ENCODE peak calls at places on chromosomes 5 and 9, in nine cellular contexts. One of them, this sample, is unnamed.

GRCh38 chr5:159735749-159736660 is 180.3 kb upstream of the ADRA1B start:
- DNase-seq in iris pigment epithelial cell: peak
- DNase-seq in Right ventricle myocardium superior: no peak
- DNase-seq in osteocyte: no peak
- DNase-seq in activated T-cell treated with anti-CD3 and anti-CD28 coated beads for 48 hours: no peak
- DNase-seq in progenitor cell of endocrine pancreas: no peak
- DNase-seq in cortex of kidney: no peak
- DNase-seq in stimulated activated naive CD4-positive, alpha-beta T cell: no peak
- DNase-seq in GM23338: no peak
- DNase-seq in this sample: no peak

GRCh38 chr5:55160493-55161209 is 680 bp downstream of the GPX8 start:
- DNase-seq in GM23338: peak
- DNase-seq in Right ventricle myocardium superior: no peak
- DNase-seq in iris pigment epithelial cell: peak
- DNase-seq in activated T-cell treated with anti-CD3 and anti-CD28 coated beads for 48 hours: no peak
- DNase-seq in progenitor cell of endocrine pancreas: no peak
- DNase-seq in cortex of kidney: no peak
- DNase-seq in osteocyte: peak
- DNase-seq in stimulated activated naive CD4-positive, alpha-beta T cell: no peak
- DNase-seq in this sample: no peak

GRCh38 chr9:81849631-81850259 is 78.5 kb upstream of the SPATA31D4 start:
- DNase-seq in Right ventricle myocardium superior: no peak
- DNase-seq in cortex of kidney: no peak
- DNase-seq in progenitor cell of endocrine pancreas: no peak
- DNase-seq in osteocyte: no peak
- DNase-seq in GM23338: peak
- DNase-seq in iris pigment epithelial cell: peak
- DNase-seq in stimulated activated naive CD4-positive, alpha-beta T cell: no peak
- DNase-seq in activated T-cell treated with anti-CD3 and anti-CD28 coated beads for 48 hours: no peak
- DNase-seq in this sample: no peak

GRCh38 chr5:18395126-18396110 is 761.2 kb downstream of the TAF11L14 start:
- DNase-seq in cortex of kidney: no peak
- DNase-seq in osteocyte: no peak
- DNase-seq in GM23338: no peak
- DNase-seq in activated T-cell treated with anti-CD3 and anti-CD28 coated beads for 48 hours: no peak
- DNase-seq in stimulated activated naive CD4-positive, alpha-beta T cell: no peak
- DNase-seq in progenitor cell of endocrine pancreas: no peak
- DNase-seq in Right ventricle myocardium superior: no peak
- DNase-seq in iris pigment epithelial cell: no peak
- DNase-seq in this sample: no peak

GRCh38 chr5:59178071-59178470 is 595.2 kb downstream of the RAB3C start:
- DNase-seq in progenitor cell of endocrine pancreas: no peak
- DNase-seq in osteocyte: no peak
- DNase-seq in activated T-cell treated with anti-CD3 and anti-CD28 coated beads for 48 hours: no peak
- DNase-seq in Right ventricle myocardium superior: no peak
- DNase-seq in stimulated activated naive CD4-positive, alpha-beta T cell: no peak
- DNase-seq in GM23338: no peak
- DNase-seq in iris pigment epithelial cell: no peak
- DNase-seq in cortex of kidney: no peak
- DNase-seq in this sample: no peak

GRCh38 chr5:27048507-27048906 is 10.1 kb upstream of the CDH9 start:
- DNase-seq in iris pigment epithelial cell: no peak
- DNase-seq in cortex of kidney: no peak
- DNase-seq in osteocyte: no peak
- DNase-seq in Right ventricle myocardium superior: no peak
- DNase-seq in activated T-cell treated with anti-CD3 and anti-CD28 coated beads for 48 hours: no peak
- DNase-seq in stimulated activated naive CD4-positive, alpha-beta T cell: no peak
- DNase-seq in progenitor cell of endocrine pancreas: no peak
- DNase-seq in GM23338: peak
- DNase-seq in this sample: no peak

GRCh38 chr5:113663879-113664278 is 150.4 kb downstream of the YTHDC2 start:
- DNase-seq in Right ventricle myocardium superior: peak
- DNase-seq in progenitor cell of endocrine pancreas: peak
- DNase-seq in GM23338: peak
- DNase-seq in cortex of kidney: no peak
- DNase-seq in stimulated activated naive CD4-positive, alpha-beta T cell: no peak
- DNase-seq in iris pigment epithelial cell: peak
- DNase-seq in activated T-cell treated with anti-CD3 and anti-CD28 coated beads for 48 hours: peak
- DNase-seq in osteocyte: no peak
- DNase-seq in this sample: no peak

GRCh38 chr9:34957492-34958410 is at the start of gene PHF24:
- DNase-seq in Right ventricle myocardium superior: peak
- DNase-seq in activated T-cell treated with anti-CD3 and anti-CD28 coated beads for 48 hours: no peak
- DNase-seq in cortex of kidney: no peak
- DNase-seq in GM23338: peak
- DNase-seq in osteocyte: no peak
- DNase-seq in stimulated activated naive CD4-positive, alpha-beta T cell: peak
- DNase-seq in iris pigment epithelial cell: no peak
- DNase-seq in progenitor cell of endocrine pancreas: peak
- DNase-seq in this sample: no peak

GRCh38 chr9:126317513-126317912 is 9.1 kb upstream of the MVB12B start:
- DNase-seq in stimulated activated naive CD4-positive, alpha-beta T cell: peak
- DNase-seq in progenitor cell of endocrine pancreas: no peak
- DNase-seq in osteocyte: no peak
- DNase-seq in GM23338: no peak
- DNase-seq in iris pigment epithelial cell: no peak
- DNase-seq in Right ventricle myocardium superior: no peak
- DNase-seq in activated T-cell treated with anti-CD3 and anti-CD28 coated beads for 48 hours: no peak
- DNase-seq in cortex of kidney: no peak
- DNase-seq in this sample: no peak

GRCh38 chr9:10015755-10016154 is 597.0 kb downstream of the PTPRD start:
- DNase-seq in osteocyte: no peak
- DNase-seq in Right ventricle myocardium superior: no peak
- DNase-seq in iris pigment epithelial cell: no peak
- DNase-seq in stimulated activated naive CD4-positive, alpha-beta T cell: no peak
- DNase-seq in activated T-cell treated with anti-CD3 and anti-CD28 coated beads for 48 hours: no peak
- DNase-seq in GM23338: no peak
- DNase-seq in progenitor cell of endocrine pancreas: no peak
- DNase-seq in cortex of kidney: no peak
- DNase-seq in this sample: no peak

GRCh38 chr5:142368529-142368928 is 43.7 kb upstream of the SPRY4 start:
- DNase-seq in GM23338: no peak
- DNase-seq in stimulated activated naive CD4-positive, alpha-beta T cell: no peak
- DNase-seq in osteocyte: no peak
- DNase-seq in Right ventricle myocardium superior: no peak
- DNase-seq in cortex of kidney: no peak
- DNase-seq in activated T-cell treated with anti-CD3 and anti-CD28 coated beads for 48 hours: no peak
- DNase-seq in iris pigment epithelial cell: no peak
- DNase-seq in progenitor cell of endocrine pancreas: no peak
- DNase-seq in this sample: no peak

GRCh38 chr5:119808474-119808873 is 179.1 kb downstream of the FAM170A start:
- DNase-seq in osteocyte: no peak
- DNase-seq in GM23338: peak
- DNase-seq in activated T-cell treated with anti-CD3 and anti-CD28 coated beads for 48 hours: no peak
- DNase-seq in progenitor cell of endocrine pancreas: no peak
- DNase-seq in cortex of kidney: no peak
- DNase-seq in Right ventricle myocardium superior: no peak
- DNase-seq in iris pigment epithelial cell: no peak
- DNase-seq in stimulated activated naive CD4-positive, alpha-beta T cell: no peak
- DNase-seq in this sample: no peak

GRCh38 chr5:179409806-179410205 is 64.5 kb upstream of the ADAMTS2 start:
- DNase-seq in Right ventricle myocardium superior: no peak
- DNase-seq in progenitor cell of endocrine pancreas: no peak
- DNase-seq in osteocyte: peak
- DNase-seq in cortex of kidney: no peak
- DNase-seq in GM23338: no peak
- DNase-seq in activated T-cell treated with anti-CD3 and anti-CD28 coated beads for 48 hours: no peak
- DNase-seq in iris pigment epithelial cell: no peak
- DNase-seq in stimulated activated naive CD4-positive, alpha-beta T cell: no peak
- DNase-seq in this sample: no peak